ENCODE peak calls at places on chromosomes 11 and 22, in eight cellular contexts. F is vagina, E is lung, M is left ventricle myocardium inferior, B is aorta, C is brain microvascular endothelial cell, T is Peyer's patch, R is mammary epithelial cell. O is an unnamed sample.

GRCh38 chr11:58957922-58958321 is 18.6 kb downstream of the GLYATL1 start:
- DNase-seq in F (no peak), E (no peak), M (no peak), B (no peak), C (no peak), T (no peak), R (no peak), O (no peak)

GRCh38 chr11:114155116-114155515 is 95.6 kb downstream of the ZBTB16 start:
- DNase-seq in F (no peak), E (no peak), M (peak), B (peak), C (no peak), T (no peak), R (no peak), O (no peak)

GRCh38 chr22:23744001-23744400 is 6.9 kb downstream of the ZNF70 start:
- DNase-seq in F (no peak), E (no peak), M (no peak), B (no peak), C (no peak), T (no peak), R (no peak), O (no peak)

GRCh38 chr11:1111545-1112212 is 37.0 kb downstream of the MUC2 start:
- DNase-seq in F (no peak), E (no peak), M (peak), B (peak), C (no peak), T (no peak), R (no peak), O (no peak)

GRCh38 chr11:70604630-70605520 is 206.5 kb downstream of the CTTN start:
- DNase-seq in F (no peak), E (no peak), M (no peak), B (no peak), C (no peak), T (no peak), R (no peak), O (no peak)

GRCh38 chr11:118051611-118052461 is 25.0 kb upstream of the TMPRSS4 start:
- DNase-seq in F (peak), E (no peak), M (no peak), B (no peak), C (no peak), T (peak), R (no peak), O (no peak)

GRCh38 chr22:39205344-39206021 is 39.3 kb downstream of the PDGFB start:
- DNase-seq in F (no peak), E (no peak), M (no peak), B (peak), C (peak), T (peak), R (peak), O (peak)

GRCh38 chr11:34075178-34075820 is 23.8 kb downstream of the CAPRIN1 start:
- DNase-seq in F (no peak), E (no peak), M (no peak), B (no peak), C (peak), T (no peak), R (peak), O (no peak)

GRCh38 chr11:10568486-10568941 is at the start of gene LYVE1:
- DNase-seq in F (no peak), E (no peak), M (no peak), B (peak), C (peak), T (no peak), R (no peak), O (peak)

GRCh38 chr22:22446527-22446926 is 62.0 kb downstream of the ZNF280B start:
- DNase-seq in F (no peak), E (no peak), M (no peak), B (no peak), C (no peak), T (no peak), R (no peak), O (no peak)

GRCh38 chr11:17275376-17276235 is 933 bp upstream of the NUCB2 start:
- DNase-seq in F (no peak), E (no peak), M (no peak), B (no peak), C (no peak), T (no peak), R (peak), O (no peak)

GRCh38 chr11:63488789-63489188 is 2.2 kb downstream of the PLAAT5 start:
- DNase-seq in F (no peak), E (no peak), M (no peak), B (no peak), C (no peak), T (no peak), R (no peak), O (no peak)

GRCh38 chr22:49733631-49734030 is 94.0 kb downstream of the BRD1 start:
- DNase-seq in F (no peak), E (no peak), M (no peak), B (peak), C (no peak), T (peak), R (no peak), O (no peak)

GRCh38 chr11:75263944-75264349 is 23.4 kb downstream of the TPBGL start:
- DNase-seq in F (no peak), E (no peak), M (no peak), B (no peak), C (no peak), T (peak), R (no peak), O (no peak)

GRCh38 chr11:77506857-77507256 is 33.0 kb upstream of the PAK1 start:
- DNase-seq in F (no peak), E (no peak), M (no peak), B (no peak), C (peak), T (peak), R (peak), O (no peak)

GRCh38 chr11:19889531-19889930 is 176.9 kb downstream of the NAV2 start:
- DNase-seq in F (no peak), E (no peak), M (no peak), B (no peak), C (no peak), T (no peak), R (no peak), O (no peak)

GRCh38 chr11:30489513-30489912 is 96.6 kb downstream of the MPPED2 start:
- DNase-seq in F (no peak), E (no peak), M (no peak), B (no peak), C (no peak), T (no peak), R (no peak), O (no peak)

GRCh38 chr22:22388494-22388893 is 120.0 kb downstream of the ZNF280B start:
- DNase-seq in F (no peak), E (no peak), M (no peak), B (no peak), C (no peak), T (no peak), R (no peak), O (no peak)

GRCh38 chr22:38760477-38761201 is 4.8 kb upstream of the SUN2 start:
- DNase-seq in F (no peak), E (no peak), M (no peak), B (no peak), C (peak), T (no peak), R (no peak), O (no peak)

GRCh38 chr11:74205181-74205580 is 34.1 kb downstream of the PPME1 start:
- DNase-seq in F (no peak), E (no peak), M (no peak), B (no peak), C (no peak), T (no peak), R (no peak), O (no peak)

GRCh38 chr11:16611395-16612233 is 126.8 kb upstream of the C11orf58 start:
- DNase-seq in F (no peak), E (no peak), M (no peak), B (no peak), C (no peak), T (peak), R (no peak), O (no peak)

GRCh38 chr11:86906198-86906597 is 49.0 kb downstream of the FZD4 start:
- DNase-seq in F (no peak), E (no peak), M (no peak), B (no peak), C (no peak), T (no peak), R (no peak), O (no peak)

GRCh38 chr11:32333335-32333991 is 101.9 kb downstream of the WT1 start:
- DNase-seq in F (no peak), E (peak), M (peak), B (peak), C (peak), T (peak), R (peak), O (peak)

GRCh38 chr11:43746670-43747069 is 66.1 kb downstream of the HSD17B12 start:
- DNase-seq in F (no peak), E (no peak), M (no peak), B (no peak), C (no peak), T (no peak), R (no peak), O (no peak)

GRCh38 chr11:91730071-91730470 is 494.5 kb upstream of the FAT3 start:
- DNase-seq in F (no peak), E (no peak), M (no peak), B (no peak), C (no peak), T (no peak), R (no peak), O (no peak)

GRCh38 chr22:32328306-32329201 is 29.1 kb upstream of the RFPL3 start:
- DNase-seq in F (peak), E (no peak), M (no peak), B (no peak), C (no peak), T (peak), R (no peak), O (no peak)

GRCh38 chr11:69339916-69340565 is 46.1 kb downstream of the MYEOV start:
- DNase-seq in F (peak), E (peak), M (no peak), B (no peak), C (no peak), T (no peak), R (no peak), O (no peak)

GRCh38 chr11:77644887-77645286 is 7.3 kb upstream of the CLNS1A start:
- DNase-seq in F (no peak), E (no peak), M (no peak), B (no peak), C (no peak), T (no peak), R (no peak), O (no peak)

GRCh38 chr11:110295086-110295485 is 1.3 kb downstream of the RDX start:
- DNase-seq in F (no peak), E (no peak), M (no peak), B (no peak), C (no peak), T (no peak), R (no peak), O (no peak)

GRCh38 chr22:36445158-36445668 is 36.2 kb downstream of the TXN2 start:
- DNase-seq in F (no peak), E (no peak), M (peak), B (peak), C (peak), T (no peak), R (no peak), O (no peak)

GRCh38 chr11:104090767-104091166 is 54.3 kb downstream of the DDI1 start:
- DNase-seq in F (no peak), E (no peak), M (no peak), B (no peak), C (no peak), T (no peak), R (no peak), O (no peak)

GRCh38 chr22:31177420-31178162 is 17.6 kb downstream of the RNF185 start:
- DNase-seq in F (no peak), E (no peak), M (no peak), B (peak), C (peak), T (peak), R (peak), O (no peak)

GRCh38 chr11:121587182-121587581 is 134.4 kb upstream of the SORL1-AS1 start:
- DNase-seq in F (no peak), E (no peak), M (no peak), B (no peak), C (no peak), T (peak), R (no peak), O (no peak)

GRCh38 chr11:18698341-18699268 is at the start of gene TMEM86A:
- DNase-seq in F (no peak), E (peak), M (peak), B (peak), C (peak), T (peak), R (peak), O (peak)

GRCh38 chr22:37898441-37899181 is 7.5 kb upstream of the MICALL1 start:
- DNase-seq in F (no peak), E (peak), M (no peak), B (no peak), C (no peak), T (no peak), R (peak), O (peak)

GRCh38 chr11:68868221-68868620 is 26.5 kb upstream of the CPT1A start:
- DNase-seq in F (no peak), E (no peak), M (no peak), B (no peak), C (no peak), T (no peak), R (no peak), O (no peak)

GRCh38 chr11:69372589-69373250 is 78.8 kb downstream of the MYEOV start:
- DNase-seq in F (peak), E (no peak), M (peak), B (no peak), C (no peak), T (peak), R (no peak), O (no peak)

GRCh38 chr11:15199693-15200092 is 85.0 kb downstream of the INSC start:
- DNase-seq in F (no peak), E (no peak), M (peak), B (peak), C (no peak), T (no peak), R (peak), O (peak)
- H3K27ac ChIP-seq in F (no peak), E (no peak), M (no peak), B (no peak), C (no peak), T (no peak), R (no peak), O (no peak)

DNA sequence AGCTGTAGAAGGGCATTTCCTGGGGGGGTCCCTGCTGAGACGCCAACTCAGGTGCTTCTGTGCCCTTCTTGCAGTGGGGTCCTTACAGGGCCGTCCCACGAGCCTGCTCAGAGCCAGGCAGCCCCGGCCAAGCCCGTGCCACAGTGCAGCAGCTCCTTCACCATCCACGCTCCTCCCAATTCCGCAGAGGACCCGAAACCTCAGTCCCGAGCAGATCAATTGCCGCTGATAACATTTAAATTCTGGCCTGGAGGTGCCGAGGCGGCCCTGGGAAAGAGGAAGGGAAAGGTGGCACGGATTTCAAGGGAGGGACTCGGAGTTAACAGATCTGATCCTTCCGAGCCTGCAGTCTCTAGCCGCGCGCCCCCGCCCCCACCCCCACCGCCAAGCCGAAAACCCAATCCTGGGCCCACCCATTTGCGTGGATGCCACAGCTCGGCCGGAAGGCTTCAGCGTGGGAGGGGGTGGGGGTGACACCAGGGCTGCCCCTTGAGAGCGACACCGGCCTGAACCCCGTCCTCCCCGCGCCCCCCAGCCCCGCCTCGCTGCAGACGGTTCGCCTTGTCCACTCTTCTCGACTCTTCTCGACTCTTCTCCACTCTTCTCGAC is 32.3 kb upstream of the JAM3 start:
- DNase-seq in F (no peak), E (no peak), M (no peak), B (no peak), C (no peak), T (peak), R (no peak), O (peak)
- H3K27ac ChIP-seq in F (peak), E (peak), M (peak), B (peak), C (no peak), T (peak), R (no peak), O (peak)

DNA sequence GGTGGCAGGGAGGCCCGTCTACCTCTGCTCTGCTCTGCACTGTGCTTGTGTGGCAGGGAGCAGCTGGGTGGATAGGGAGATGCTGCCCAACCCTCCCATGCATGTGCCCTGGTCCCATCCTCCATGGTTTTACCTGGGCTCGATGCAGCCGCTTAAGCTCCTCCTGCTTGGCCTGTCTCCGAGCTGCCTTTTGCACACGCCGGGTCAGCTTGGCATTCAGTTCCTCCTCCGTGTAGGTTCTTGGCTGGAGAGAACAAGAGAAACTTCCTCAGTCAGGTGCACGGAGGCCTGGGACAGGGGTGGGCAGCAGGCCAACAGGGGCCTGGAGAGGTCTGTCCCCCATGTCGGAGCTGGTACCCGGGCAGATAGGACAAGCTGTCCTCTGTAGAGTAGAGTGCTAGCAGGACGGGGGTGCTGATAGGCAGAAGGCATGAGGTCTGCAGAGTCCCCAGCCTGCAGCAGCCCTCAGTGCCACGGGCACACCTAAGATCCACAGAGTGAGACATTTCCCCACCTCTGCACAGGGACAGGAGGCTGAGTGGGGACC is 36.4 kb upstream of the BID start:
- DNase-seq in F (no peak), E (no peak), M (peak), B (no peak), C (no peak), T (no peak), R (no peak), O (no peak)
- H3K27ac ChIP-seq in F (no peak), E (no peak), M (peak), B (no peak), C (no peak), T (no peak), R (no peak), O (no peak)

GRCh38 chr11:102581091-102581490 is 44.0 kb downstream of the MMP20 start:
- DNase-seq in F (no peak), E (no peak), M (no peak), B (no peak), C (no peak), T (no peak), R (no peak), O (no peak)
- H3K27ac ChIP-seq in F (no peak), E (no peak), M (no peak), B (no peak), C (no peak), T (no peak), R (no peak), O (no peak)